ENCODE peak calls at places on chromosomes 2 and 18, in eight cellular contexts. J, K, H, L, G, S, U and N are unnamed samples.

GRCh38 chr2:196314780-196315179 is 143.4 kb upstream of the STK17B start:
- DNase-seq in J (no peak), K (no peak), H (no peak), L (no peak), G (peak; percentile 67), S (no peak), U (no peak), N (no peak)

GRCh38 chr2:69013837-69014796 is 1.1 kb downstream of the ANTXR1 start:
- DNase-seq in J (no peak), K (peak; percentile 54), H (peak; percentile 41), L (no peak), G (no peak), S (no peak), U (no peak), N (no peak)

GRCh38 chr2:44975571-44976450 is 33.4 kb downstream of the SIX2 start:
- DNase-seq in J (no peak), K (no peak), H (no peak), L (no peak), G (no peak), S (no peak), U (no peak), N (no peak)

GRCh38 chr2:11681722-11682589 is 12.0 kb upstream of the NTSR2 start:
- DNase-seq in J (peak; percentile 89), K (no peak), H (peak; percentile 68), L (peak; percentile 55), G (no peak), S (no peak), U (peak; percentile 36), N (peak; percentile 23)

GRCh38 chr2:222160125-222160524 is 138.7 kb downstream of the PAX3 start:
- DNase-seq in J (no peak), K (no peak), H (no peak), L (no peak), G (no peak), S (no peak), U (no peak), N (no peak)

GRCh38 chr2:30155889-30156658 is 9.3 kb downstream of the YPEL5 start:
- DNase-seq in J (no peak), K (no peak), H (no peak), L (peak; percentile 33), G (no peak), S (no peak), U (no peak), N (no peak)

GRCh38 chr18:48859311-48860275 is 91.2 kb downstream of the SMAD7 start:
- DNase-seq in J (no peak), K (no peak), H (no peak), L (no peak), G (peak; percentile 33), S (no peak), U (no peak), N (no peak)

GRCh38 chr2:211170843-211171242 is 614.4 kb downstream of the CPS1 start:
- DNase-seq in J (no peak), K (no peak), H (no peak), L (no peak), G (no peak), S (no peak), U (no peak), N (no peak)

GRCh38 chr2:71276311-71277158 is 49.6 kb upstream of the PAIP2B start:
- DNase-seq in J (peak; percentile 59), K (peak; percentile 51), H (peak; percentile 68), L (peak; percentile 48), G (peak; percentile 94), S (peak; percentile 60), U (peak; percentile 91), N (peak; percentile 91)
- TF ChIP-seq POLR2A in J (no peak), K (no peak), H (no peak), L (no peak), G (peak; percentile 94), S (peak; percentile 56), U (no peak), N (peak; percentile 67)

DNA sequence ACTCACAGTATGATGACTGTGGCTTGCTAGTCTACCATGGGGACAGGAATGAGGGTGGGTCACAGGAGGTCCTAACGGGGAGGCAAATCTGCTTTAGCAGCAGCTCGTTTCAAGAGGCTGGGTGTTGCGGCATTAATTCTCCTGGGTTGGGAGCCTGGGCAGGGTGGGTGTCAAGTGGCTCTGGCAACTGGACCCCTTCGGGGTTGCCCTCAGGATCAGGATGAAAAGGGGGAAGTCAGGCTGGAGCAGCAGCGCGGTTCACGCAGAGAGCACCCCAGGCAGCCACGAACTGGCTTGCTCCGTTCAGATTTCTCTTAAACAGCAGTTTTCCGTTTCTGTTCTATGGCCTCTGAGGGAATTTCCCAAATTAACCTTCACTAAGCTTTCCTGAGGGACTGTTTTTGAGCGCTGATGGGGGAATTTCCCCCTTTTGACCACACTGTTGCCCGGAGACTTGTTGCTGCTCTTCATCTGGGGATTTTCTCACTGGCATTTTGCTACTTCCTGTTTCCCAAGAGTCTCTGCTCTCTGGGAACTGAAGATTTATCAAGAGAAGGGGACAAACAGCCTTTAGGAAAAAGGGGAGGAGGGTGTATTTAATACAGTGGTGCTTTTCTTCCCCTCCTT is 59.9 kb upstream of the PELI1 start:
- DNase-seq in J (no peak), K (peak; percentile 62), H (no peak), L (no peak), G (peak; percentile 42), S (no peak), U (peak; percentile 25), N (no peak)
- TF ChIP-seq POLR2A in J (peak; percentile 51), K (no peak), H (no peak), L (no peak), G (no peak), S (peak; percentile 11), U (no peak), N (no peak)

GRCh38 chr2:127408004-127408806 is 10.0 kb upstream of the PROC start:
- DNase-seq in J (peak; percentile 75), K (peak; percentile 85), H (peak; percentile 91), L (peak; percentile 83), G (peak; percentile 94), S (peak; percentile 81), U (peak; percentile 94), N (peak; percentile 92)
- TF ChIP-seq POLR2A in J (no peak), K (peak; percentile 61), H (no peak), L (peak; percentile 28), G (peak; percentile 54), S (peak; percentile 71), U (peak; percentile 54), N (peak; percentile 72)

GRCh38 chr2:9398881-9399805 is 24.2 kb downstream of the ITGB1BP1 start:
- DNase-seq in J (no peak), K (no peak), H (peak; percentile 56), L (no peak), G (no peak), S (peak; percentile 52), U (no peak), N (no peak)

GRCh38 chr2:9403924-9404323 is 19.4 kb downstream of the ITGB1BP1 start:
- DNase-seq in J (no peak), K (peak; percentile 83), H (no peak), L (no peak), G (no peak), S (no peak), U (no peak), N (no peak)

GRCh38 chr2:9397201-9397600 is 26.1 kb downstream of the ITGB1BP1 start:
- DNase-seq in J (no peak), K (no peak), H (no peak), L (no peak), G (no peak), S (no peak), U (no peak), N (no peak)

GRCh38 chr2:9401059-9401547 is 22.2 kb downstream of the ITGB1BP1 start:
- DNase-seq in J (no peak), K (no peak), H (no peak), L (no peak), G (no peak), S (no peak), U (no peak), N (no peak)

GRCh38 chr2:9400268-9401058 is 22.9 kb downstream of the ITGB1BP1 start:
- DNase-seq in J (no peak), K (no peak), H (no peak), L (no peak), G (no peak), S (no peak), U (no peak), N (no peak)
- TF ChIP-seq POLR2A in J (no peak), K (no peak), H (no peak), L (no peak), G (no peak), S (no peak), U (no peak), N (no peak)

GRCh38 chr2:28274911-28275685 is 117.6 kb upstream of the FOSL2 start:
- DNase-seq in J (no peak), K (peak; percentile 98), H (no peak), L (no peak), G (peak; percentile 56), S (no peak), U (peak; percentile 82), N (no peak)
- TF ChIP-seq POLR2A in J (no peak), K (no peak), H (no peak), L (no peak), G (no peak), S (no peak), U (no peak), N (no peak)

DNA sequence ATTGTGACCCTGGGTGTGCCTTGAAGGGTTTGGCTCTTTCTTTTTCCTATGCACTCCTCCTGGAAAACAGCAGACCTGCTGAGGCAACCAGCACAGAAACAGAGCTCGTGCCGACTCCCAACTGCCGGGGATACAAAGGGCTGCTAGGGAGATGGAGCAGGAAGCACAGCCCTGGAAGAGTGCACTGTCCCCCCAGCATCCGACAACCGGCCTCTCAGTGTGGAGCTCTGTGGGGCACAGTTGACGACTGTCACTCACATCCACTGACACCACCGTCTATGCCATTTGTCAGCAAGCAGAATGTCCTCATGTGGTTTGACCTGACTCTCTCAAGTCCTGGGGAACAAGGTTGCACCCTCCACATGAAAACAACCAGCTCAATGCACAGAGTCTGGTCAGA is 290.4 kb downstream of the TNS1 start:
- DNase-seq in J (no peak), K (no peak), H (no peak), L (no peak), G (no peak), S (no peak), U (no peak), N (no peak)
- TF ChIP-seq POLR2A in J (no peak), K (no peak), H (no peak), L (no peak), G (no peak), S (no peak), U (no peak), N (no peak)

GRCh38 chr2:213007290-213007838 is 144.0 kb downstream of the IKZF2 start:
- DNase-seq in J (no peak), K (no peak), H (no peak), L (no peak), G (no peak), S (no peak), U (no peak), N (no peak)

GRCh38 chr2:213010106-213010779 is 141.2 kb downstream of the IKZF2 start:
- DNase-seq in J (no peak), K (no peak), H (no peak), L (no peak), G (no peak), S (no peak), U (no peak), N (no peak)

GRCh38 chr2:213013979-213014378 is 137.4 kb downstream of the IKZF2 start:
- DNase-seq in J (no peak), K (no peak), H (no peak), L (no peak), G (no peak), S (no peak), U (no peak), N (no peak)

GRCh38 chr2:213015387-213016165 is 135.8 kb downstream of the IKZF2 start:
- DNase-seq in J (no peak), K (no peak), H (no peak), L (no peak), G (no peak), S (no peak), U (no peak), N (no peak)

GRCh38 chr2:213011505-213011904 is 139.9 kb downstream of the IKZF2 start:
- DNase-seq in J (no peak), K (no peak), H (no peak), L (no peak), G (no peak), S (no peak), U (no peak), N (no peak)
- TF ChIP-seq POLR2A in J (peak; percentile 66), K (no peak), H (no peak), L (no peak), G (no peak), S (no peak), U (no peak), N (no peak)